ENCODE peak calls at places on chromosomes 11 and 22, in five cellular contexts. G, H, J, A and K are unnamed samples.
A peak's percentile ranks its signal among the peaks of the same experiment; 100 is the strongest.

GRCh38 chr11:111384494-111384893 is 5.4 kb upstream of the POU2AF1 start:
- DNase-seq in H (no peak), A (no peak), J (no peak), G (no peak), K (no peak)

GRCh38 chr11:96204721-96205459 is 138.1 kb downstream of the MAML2 start:
- DNase-seq in G (no peak), A (no peak), H (no peak), J (no peak), K (no peak)

GRCh38 chr11:112302226-112302868 is 41.7 kb upstream of the PLET1 start:
- DNase-seq in H (no peak), A (no peak), J (peak; percentile 17), G (no peak), K (no peak)

GRCh38 chr11:58963551-58964075 is 24.3 kb downstream of the GLYATL1 start:
- DNase-seq in A (no peak), J (peak; percentile 22), H (peak; percentile 27), G (no peak), K (peak; percentile 3)

GRCh38 chr22:45731798-45732495 is 60.3 kb downstream of the ATXN10 start:
- DNase-seq in G (no peak), H (no peak), J (no peak), A (no peak), K (no peak)

GRCh38 chr11:102226702-102227101 is 90.6 kb upstream of the BIRC3 start:
- DNase-seq in J (peak; percentile 83), A (peak; percentile 50), H (peak; percentile 24), G (no peak), K (no peak)

GRCh38 chr11:32259641-32260081 is 168.8 kb downstream of the RCN1 start:
- DNase-seq in H (peak; percentile 80), A (peak; percentile 18), J (peak; percentile 40), G (no peak), K (peak; percentile 70)

GRCh38 chr11:121540627-121541026 is 87.9 kb upstream of the SORL1-AS1 start:
- DNase-seq in G (no peak), H (no peak), J (no peak), A (no peak), K (no peak)

GRCh38 chr11:116970485-116971292 is 127.5 kb downstream of the SIK3 start:
- DNase-seq in H (no peak), A (no peak), G (no peak), J (peak; percentile 11), K (no peak)

DNA sequence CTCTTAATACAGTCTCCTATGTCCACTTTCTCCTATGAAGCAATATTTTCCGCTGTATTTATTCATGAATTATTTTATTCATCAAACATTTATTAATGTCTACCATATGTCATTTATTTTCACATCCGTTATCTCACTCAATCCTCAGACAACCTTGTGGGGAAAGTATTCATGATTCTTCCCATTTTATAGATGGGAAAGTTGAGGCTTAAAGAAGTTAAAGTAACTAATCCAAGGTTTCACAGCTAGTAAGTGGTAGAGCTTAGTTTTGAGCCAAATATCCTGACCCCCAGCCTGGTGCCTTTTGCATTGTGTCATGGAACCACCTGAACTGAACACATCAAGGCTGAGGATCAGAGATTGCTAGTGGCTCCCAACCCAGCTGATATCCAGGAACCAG is 66.6 kb downstream of the ISX start:
- DNase-seq in G (no peak), J (no peak), A (no peak), H (no peak), K (no peak)
- H3K27ac ChIP-seq in G (no peak overlapping the region), J (no peak overlapping the region), A (no peak overlapping the region), H (no peak overlapping the region), K (no peak overlapping the region)

GRCh38 chr11:1459219-1459575 is 27.4 kb downstream of the MOB2 start:
- DNase-seq in G (no peak), H (no peak), J (no peak), A (no peak), K (no peak)
- H3K27ac ChIP-seq in G (no peak overlapping the region), H (no peak overlapping the region), J (no peak overlapping the region), A (no peak overlapping the region), K (peak overlapping the region; percentile 67)

GRCh38 chr11:20041499-20041898 is 118.8 kb downstream of the DBX1 start:
- DNase-seq in H (no peak), J (no peak), A (no peak), G (no peak), K (no peak)
- H3K27ac ChIP-seq in H (no peak overlapping the region), J (peak overlapping the region; percentile 15), A (no peak overlapping the region), G (no peak overlapping the region), K (no peak overlapping the region)

GRCh38 chr22:37570661-37570976 is 9.3 kb downstream of the LGALS2 start:
- DNase-seq in J (no peak), G (no peak), H (no peak), A (no peak), K (no peak)

GRCh38 chr22:37569009-37569920 is 9.0 kb downstream of the CDC42EP1 start:
- DNase-seq in G (no peak), A (peak; percentile 25), J (no peak), H (no peak), K (no peak)

GRCh38 chr22:37569921-37570660 is 9.8 kb downstream of the LGALS2 start:
- DNase-seq in G (peak; percentile 53), J (no peak), H (no peak), A (peak; percentile 56), K (peak; percentile 26)

GRCh38 chr22:37571258-37571991 is 8.5 kb downstream of the LGALS2 start:
- DNase-seq in G (no peak), H (no peak), J (no peak), A (peak; percentile 53), K (no peak)

DNA sequence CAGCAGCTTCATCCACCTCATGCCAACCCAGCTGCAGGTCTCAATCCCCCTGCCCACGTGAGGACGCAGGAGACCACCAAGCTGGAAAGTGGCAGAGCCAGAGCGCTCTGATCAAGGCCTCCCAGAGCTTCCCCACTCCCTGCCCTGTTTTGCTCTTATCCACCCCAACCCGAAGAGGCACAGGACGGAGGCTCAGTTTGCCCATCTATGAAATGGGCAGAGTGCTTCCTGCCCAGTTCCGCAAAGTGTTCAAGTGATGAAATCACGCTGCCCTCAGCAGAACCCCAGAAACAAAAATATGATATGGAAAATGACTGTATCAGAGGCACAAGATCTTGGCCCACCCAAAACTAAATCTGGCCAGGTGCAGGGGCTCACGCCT is 7.9 kb downstream of the LGALS2 start:
- DNase-seq in G (no peak), J (no peak), A (no peak), H (no peak), K (no peak)
- H3K27ac ChIP-seq in G (no peak overlapping the region), J (no peak overlapping the region), A (no peak overlapping the region), H (no peak overlapping the region), K (no peak overlapping the region)